ENCODE peak calls at places on chromosome 5, in nine cellular contexts. Y is heart left ventricle; K is IMR-90; P is HCT116; U is CD8-positive, alpha-beta T cell; X is Panc1; F is MM.1S; G is cardiac muscle cell; R is A549. O is an unnamed sample.
A peak's percentile ranks its signal among the peaks of the same experiment; 100 is the strongest.

GRCh38 chr5:124581866-124582650 is 164.4 kb downstream of the ZNF608 start:
- DNase-seq in Y (no peak), K (peak; percentile 36), P (no peak), U (no peak), X (no peak), F (no peak), G (no peak), R (no peak), O (no peak)

GRCh38 chr5:175681045-175681974 is 23.4 kb downstream of the HRH2 start:
- DNase-seq in Y (peak; percentile 54), K (no peak), P (no peak), U (no peak), X (no peak), F (no peak), G (peak; percentile 10), R (no peak), O (no peak)

GRCh38 chr5:6772886-6773285 is 59.7 kb downstream of the TENT4A start:
- DNase-seq in Y (no peak), K (no peak), P (no peak), U (no peak), X (no peak), F (no peak), G (no peak), R (no peak), O (no peak)

GRCh38 chr5:96626956-96627355 is 35.2 kb upstream of the CAST start:
- DNase-seq in Y (no peak), K (peak; percentile 90), P (no peak), U (no peak), X (no peak), F (no peak), G (peak; percentile 94), R (no peak), O (no peak)

GRCh38 chr5:143084452-143084851 is 314.3 kb downstream of the ARHGAP26 start:
- DNase-seq in Y (no peak), K (no peak), P (no peak), U (no peak), X (no peak), F (no peak), G (no peak), R (no peak), O (no peak)

GRCh38 chr5:62829241-62829986 is 250.8 kb downstream of the LRRC70 start:
- DNase-seq in Y (no peak), K (no peak), P (no peak), U (no peak), X (no peak), F (no peak), G (no peak), R (no peak), O (no peak)

GRCh38 chr5:140833993-140834392 is at the start of gene PCDHA7:
- DNase-seq in Y (no peak), K (peak; percentile 2), P (no peak), U (no peak), X (no peak), F (no peak), G (peak; percentile 34), R (peak; percentile 33), O (no peak)

GRCh38 chr5:141656396-141656795 is 5.2 kb upstream of the FCHSD1 start:
- DNase-seq in Y (no peak), K (no peak), P (no peak), U (no peak), X (no peak), F (no peak), G (no peak), R (no peak), O (no peak)

GRCh38 chr5:138192826-138193225 is 13.9 kb downstream of the KIF20A start:
- DNase-seq in Y (no peak), K (no peak), P (no peak), U (no peak), X (no peak), F (no peak), G (no peak), R (no peak), O (no peak)

GRCh38 chr5:5273976-5274375 is 133.8 kb downstream of the ADAMTS16 start:
- DNase-seq in Y (no peak), K (no peak), P (no peak), U (no peak), X (no peak), F (no peak), G (no peak), R (no peak), O (no peak)

GRCh38 chr5:4007001-4007400 is 411.4 kb downstream of the IRX1 start:
- DNase-seq in Y (no peak), K (no peak), P (no peak), U (no peak), X (no peak), F (no peak), G (no peak), R (no peak), O (no peak)
- H3K4me1 ChIP-seq in Y (no peaks in the 10 kb centered on the region), K (no peaks in the 10 kb centered on the region), P (no peaks in the 10 kb centered on the region), U (no peaks in the 10 kb centered on the region), X (no peaks in the 10 kb centered on the region), F (no peaks in the 10 kb centered on the region), G (no peaks in the 10 kb centered on the region), R (no peaks in the 10 kb centered on the region), O (no peaks in the 10 kb centered on the region)

GRCh38 chr5:135029468-135030122 is 4.4 kb downstream of the PITX1 start:
- DNase-seq in Y (no peak), K (no peak), P (no peak), U (no peak), X (no peak), F (no peak), G (no peak), R (no peak), O (no peak)
- H3K27ac ChIP-seq in Y (no peak overlapping the region), K (no peak overlapping the region), P (no peak overlapping the region), U (no peak overlapping the region), X (peak overlapping the region; percentile 92), F (no peak overlapping the region), G (no peak overlapping the region), R (no peak overlapping the region), O (no peak overlapping the region)

DNA sequence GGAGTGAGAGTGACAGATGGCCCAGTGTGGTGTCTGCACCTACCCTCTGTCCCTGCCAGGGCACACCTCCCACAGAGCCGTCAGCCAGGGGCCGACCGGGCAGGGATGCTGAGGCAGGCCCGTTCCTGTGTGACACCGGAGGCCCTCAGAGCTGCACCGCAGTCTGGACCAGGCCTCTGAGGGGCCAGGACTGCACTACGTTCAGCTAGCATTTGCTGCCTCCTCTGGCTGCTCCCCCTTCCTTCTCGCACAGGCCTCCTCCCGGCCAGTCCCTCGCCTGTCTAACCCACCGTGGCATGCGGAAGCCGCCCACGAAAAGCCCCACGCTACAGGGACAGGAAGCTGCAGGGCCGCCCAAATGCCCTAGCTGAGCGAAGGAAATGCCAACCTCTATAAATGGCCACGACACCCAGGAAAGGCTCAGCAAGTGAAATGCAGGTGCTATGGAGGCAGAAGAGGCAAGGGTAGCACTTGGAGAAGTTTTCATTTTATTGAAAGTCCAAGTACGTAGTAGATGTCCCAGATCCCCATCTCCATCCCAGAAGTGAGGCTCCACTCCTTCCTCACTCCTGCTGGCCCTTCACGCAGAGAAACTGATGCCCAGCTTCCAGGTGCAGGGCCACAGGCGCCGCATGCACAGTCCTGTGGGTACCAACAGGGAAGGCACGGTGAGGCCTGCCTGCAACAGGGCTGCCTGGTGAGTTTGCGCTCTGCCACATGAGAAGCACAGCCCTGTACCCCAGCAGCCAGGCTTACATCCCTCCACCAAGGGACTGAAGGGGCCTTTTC is 38.7 kb downstream of the MAPK9 start:
- DNase-seq in Y (no peak), K (no peak), P (no peak), U (no peak), X (no peak), F (no peak), G (no peak), R (peak; percentile 44), O (no peak)
- H3K9me3 ChIP-seq in Y (peaks cover 100% of the 10 kb centered on the region), K (peaks cover 75% of the 10 kb centered on the region), P (peaks cover 54% of the 10 kb centered on the region), U (peaks cover 62% of the 10 kb centered on the region), X (peaks cover 49% of the 10 kb centered on the region), F (no peaks in the 10 kb centered on the region), G (peaks cover 7% of the 10 kb centered on the region), R (peaks cover 96% of the 10 kb centered on the region), O (peaks cover 80% of the 10 kb centered on the region)

DNA sequence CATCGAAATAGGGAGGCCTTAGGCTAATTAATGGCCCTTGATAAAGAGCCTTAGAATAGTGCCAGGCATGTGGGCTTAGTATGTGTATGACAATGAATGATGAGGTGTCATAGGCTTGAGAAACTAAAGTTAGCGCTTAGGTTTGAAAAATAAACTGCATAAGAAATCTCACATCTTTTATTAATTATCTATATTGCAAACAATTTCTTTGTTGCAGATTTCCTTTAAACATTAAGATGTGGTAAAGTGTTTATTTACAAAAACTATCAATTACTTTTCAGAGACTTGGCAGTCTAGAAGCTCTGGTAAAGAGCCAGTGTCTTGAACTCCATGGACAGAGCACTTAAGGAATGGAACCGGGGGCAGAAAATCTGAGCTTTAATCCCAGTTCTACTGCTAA is 23.1 kb downstream of the MAP1B start:
- DNase-seq in Y (no peak), K (peak; percentile 61), P (no peak), U (no peak), X (no peak), F (no peak), G (no peak), R (no peak), O (no peak)
- H3K4me1 ChIP-seq in Y (peaks cover 71% of the 10 kb centered on the region), K (peaks cover 17% of the 10 kb centered on the region), P (no peaks in the 10 kb centered on the region), U (no peaks in the 10 kb centered on the region), X (no peaks in the 10 kb centered on the region), F (no peaks in the 10 kb centered on the region), G (peaks cover 12% of the 10 kb centered on the region), R (peaks cover 77% of the 10 kb centered on the region), O (no peaks in the 10 kb centered on the region)

GRCh38 chr5:93460286-93460685 is 120.7 kb downstream of the NR2F1-AS1 start:
- DNase-seq in Y (no peak), K (no peak), P (no peak), U (no peak), X (no peak), F (no peak), G (no peak), R (no peak), O (no peak)
- H3K27ac ChIP-seq in Y (no peak overlapping the region), K (no peak overlapping the region), P (no peak overlapping the region), U (no peak overlapping the region), X (no peak overlapping the region), F (no peak overlapping the region), G (no peak overlapping the region), R (no peak overlapping the region), O (no peak overlapping the region)

GRCh38 chr5:68709229-68709628 is 384.6 kb upstream of the SLC30A5 start:
- DNase-seq in Y (peak; percentile 56), K (no peak), P (no peak), U (no peak), X (no peak), F (no peak), G (no peak), R (no peak), O (no peak)
- H3K9me3 ChIP-seq in Y (no peaks in the 10 kb centered on the region), K (no peaks in the 10 kb centered on the region), P (no peaks in the 10 kb centered on the region), U (no peaks in the 10 kb centered on the region), X (no peaks in the 10 kb centered on the region), F (no peaks in the 10 kb centered on the region), G (no peaks in the 10 kb centered on the region), R (peaks cover 10% of the 10 kb centered on the region), O (no peaks in the 10 kb centered on the region)

DNA sequence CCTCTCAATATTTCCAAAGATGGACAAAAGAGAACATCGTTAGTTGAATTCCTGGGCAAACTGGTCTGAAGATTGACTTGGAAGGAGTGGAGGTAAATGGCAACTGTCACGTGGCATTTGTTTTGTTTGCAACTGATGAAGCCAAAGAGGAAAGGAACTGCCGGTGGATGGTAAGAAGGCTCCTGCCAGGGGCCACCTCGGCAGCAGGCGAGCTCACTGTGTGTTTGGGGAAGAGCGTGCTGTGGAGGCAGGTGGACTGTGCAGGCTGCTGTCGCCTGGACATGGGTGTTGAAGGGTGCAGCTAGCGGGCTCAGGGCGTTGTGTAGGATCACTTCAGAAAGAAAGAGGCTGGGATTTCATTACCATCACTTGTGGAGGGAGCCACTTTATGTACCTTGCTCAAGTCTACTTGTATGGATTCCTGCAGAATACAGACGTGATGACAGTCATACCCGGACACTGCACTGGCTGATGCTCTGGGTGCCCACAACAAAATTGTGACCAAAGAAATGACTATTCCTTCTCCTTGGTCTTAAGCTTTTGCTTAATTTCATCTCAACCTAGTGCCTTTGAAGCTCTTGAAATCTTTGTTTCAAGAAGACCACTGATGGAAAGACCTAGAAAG is 72.7 kb downstream of the MAP1B start:
- DNase-seq in Y (no peak), K (no peak), P (no peak), U (no peak), X (no peak), F (no peak), G (no peak), R (no peak), O (no peak)
- H3K4me1 ChIP-seq in Y (peaks cover 9% of the 10 kb centered on the region), K (peaks cover 18% of the 10 kb centered on the region), P (peaks cover 13% of the 10 kb centered on the region), U (no peaks in the 10 kb centered on the region), X (peaks cover 14% of the 10 kb centered on the region), F (no peaks in the 10 kb centered on the region), G (no peaks in the 10 kb centered on the region), R (peaks cover 48% of the 10 kb centered on the region), O (no peaks in the 10 kb centered on the region)

O was measured in adrenal gland.